ENCODE peak calls at places on chromosomes 6 and 20, in six cellular contexts. One of them, this sample, is unnamed.

GRCh38 chr6:168851460-168852103 is 402.1 kb downstream of the THBS2 start:
- DNase-seq in fibroblast of lung: no peak
- DNase-seq in cardiac muscle cell: peak; percentile 21
- DNase-seq in CD8-positive, alpha-beta T cell: no peak
- DNase-seq in breast epithelium: no peak
- DNase-seq in psoas muscle: no peak
- DNase-seq in this sample: no peak

GRCh38 chr6:71260205-71260604 is 28.4 kb upstream of the OGFRL1 start:
- DNase-seq in breast epithelium: no peak
- DNase-seq in cardiac muscle cell: no peak
- DNase-seq in psoas muscle: no peak
- DNase-seq in fibroblast of lung: no peak
- DNase-seq in CD8-positive, alpha-beta T cell: no peak
- DNase-seq in this sample: no peak

GRCh38 chr6:139161817-139162284 is 27.0 kb downstream of the HECA start:
- DNase-seq in fibroblast of lung: peak; percentile 19
- DNase-seq in psoas muscle: no peak
- DNase-seq in cardiac muscle cell: no peak
- DNase-seq in breast epithelium: no peak
- DNase-seq in CD8-positive, alpha-beta T cell: peak; percentile 66
- DNase-seq in this sample: no peak

GRCh38 chr20:37458761-37459160 is 62.3 kb upstream of the NNAT start:
- DNase-seq in CD8-positive, alpha-beta T cell: no peak
- DNase-seq in psoas muscle: no peak
- DNase-seq in fibroblast of lung: no peak
- DNase-seq in cardiac muscle cell: no peak
- DNase-seq in breast epithelium: no peak
- DNase-seq in this sample: no peak

GRCh38 chr6:129766959-129767728 is 57.2 kb upstream of the ARHGAP18 start:
- DNase-seq in psoas muscle: peak; percentile 21
- DNase-seq in breast epithelium: no peak
- DNase-seq in cardiac muscle cell: peak; percentile 57
- DNase-seq in CD8-positive, alpha-beta T cell: peak; percentile 49
- DNase-seq in fibroblast of lung: peak; percentile 82
- DNase-seq in this sample: peak; percentile 41

GRCh38 chr6:76697585-76697984 is 625.1 kb upstream of the IMPG1 start:
- DNase-seq in breast epithelium: no peak
- DNase-seq in CD8-positive, alpha-beta T cell: no peak
- DNase-seq in fibroblast of lung: peak; percentile 5
- DNase-seq in cardiac muscle cell: peak; percentile 45
- DNase-seq in psoas muscle: no peak
- DNase-seq in this sample: no peak

GRCh38 chr6:137589067-137589848 is 95.1 kb upstream of the OLIG3 start:
- DNase-seq in CD8-positive, alpha-beta T cell: peak; percentile 40
- DNase-seq in breast epithelium: peak; percentile 25
- DNase-seq in fibroblast of lung: peak; percentile 35
- DNase-seq in psoas muscle: no peak
- DNase-seq in cardiac muscle cell: peak; percentile 57
- DNase-seq in this sample: no peak

GRCh38 chr6:143806282-143807102 is 36.6 kb upstream of the LTV1 start:
- DNase-seq in cardiac muscle cell: peak; percentile 84
- DNase-seq in breast epithelium: no peak
- DNase-seq in psoas muscle: no peak
- DNase-seq in CD8-positive, alpha-beta T cell: no peak
- DNase-seq in fibroblast of lung: peak; percentile 84
- DNase-seq in this sample: no peak

GRCh38 chr20:19024296-19025035 is 188.0 kb upstream of the SLC24A3 start:
- DNase-seq in fibroblast of lung: no peak
- DNase-seq in CD8-positive, alpha-beta T cell: no peak
- DNase-seq in cardiac muscle cell: no peak
- DNase-seq in breast epithelium: no peak
- DNase-seq in psoas muscle: no peak
- DNase-seq in this sample: no peak

GRCh38 chr6:109008537-109008950 is 86.1 kb downstream of the SESN1 start:
- DNase-seq in CD8-positive, alpha-beta T cell: no peak
- DNase-seq in psoas muscle: no peak
- DNase-seq in fibroblast of lung: peak; percentile 50
- DNase-seq in cardiac muscle cell: peak; percentile 52
- DNase-seq in breast epithelium: no peak
- DNase-seq in this sample: no peak

GRCh38 chr6:75438186-75438880 is 55.3 kb downstream of the FILIP1 start:
- DNase-seq in breast epithelium: no peak
- DNase-seq in psoas muscle: no peak
- DNase-seq in CD8-positive, alpha-beta T cell: no peak
- DNase-seq in fibroblast of lung: no peak
- DNase-seq in cardiac muscle cell: peak; percentile 73
- DNase-seq in this sample: no peak

GRCh38 chr6:34159844-34160243 is 14.0 kb upstream of the GRM4 start:
- DNase-seq in fibroblast of lung: no peak
- DNase-seq in CD8-positive, alpha-beta T cell: no peak
- DNase-seq in cardiac muscle cell: no peak
- DNase-seq in breast epithelium: no peak
- DNase-seq in psoas muscle: no peak
- DNase-seq in this sample: no peak

GRCh38 chr20:52994184-52994970 is 22.2 kb downstream of the TSHZ2 start:
- DNase-seq in fibroblast of lung: no peak
- DNase-seq in breast epithelium: no peak
- DNase-seq in psoas muscle: no peak
- DNase-seq in CD8-positive, alpha-beta T cell: no peak
- DNase-seq in cardiac muscle cell: no peak
- DNase-seq in this sample: no peak

GRCh38 chr20:38034108-38034649 is 633 bp downstream of the RPRD1B start:
- DNase-seq in psoas muscle: no peak
- DNase-seq in fibroblast of lung: peak; percentile 3
- DNase-seq in CD8-positive, alpha-beta T cell: no peak
- DNase-seq in cardiac muscle cell: no peak
- DNase-seq in breast epithelium: no peak
- DNase-seq in this sample: no peak

GRCh38 chr20:18504479-18505060 is 3.2 kb upstream of the SEC23B start:
- DNase-seq in psoas muscle: peak; percentile 50
- DNase-seq in fibroblast of lung: peak; percentile 13
- DNase-seq in CD8-positive, alpha-beta T cell: no peak
- DNase-seq in breast epithelium: peak; percentile 47
- DNase-seq in cardiac muscle cell: peak; percentile 76
- DNase-seq in this sample: peak; percentile 39

GRCh38 chr6:32167761-32168262 is 3.4 kb downstream of the EGFL8 start:
- DNase-seq in fibroblast of lung: no peak
- DNase-seq in CD8-positive, alpha-beta T cell: no peak
- DNase-seq in psoas muscle: no peak
- DNase-seq in breast epithelium: no peak
- DNase-seq in cardiac muscle cell: peak; percentile 41
- DNase-seq in this sample: no peak

GRCh38 chr6:102407886-102408741 is 1014.6 kb downstream of the GRIK2 start:
- DNase-seq in cardiac muscle cell: no peak
- DNase-seq in breast epithelium: no peak
- DNase-seq in fibroblast of lung: no peak
- DNase-seq in CD8-positive, alpha-beta T cell: no peak
- DNase-seq in psoas muscle: no peak
- DNase-seq in this sample: no peak

GRCh38 chr20:14384411-14384810 is 47.0 kb upstream of the FLRT3 start:
- DNase-seq in fibroblast of lung: no peak
- DNase-seq in breast epithelium: no peak
- DNase-seq in cardiac muscle cell: no peak
- DNase-seq in CD8-positive, alpha-beta T cell: no peak
- DNase-seq in psoas muscle: no peak
- DNase-seq in this sample: no peak

GRCh38 chr6:155314773-155315515 is 660 bp upstream of the TFB1M start:
- DNase-seq in cardiac muscle cell: peak; percentile 92
- DNase-seq in breast epithelium: peak; percentile 34
- DNase-seq in psoas muscle: peak; percentile 59
- DNase-seq in fibroblast of lung: peak; percentile 80
- DNase-seq in CD8-positive, alpha-beta T cell: no peak
- DNase-seq in this sample: no peak

GRCh38 chr6:160386869-160387518 is 38.8 kb downstream of the SLC22A3 start:
- DNase-seq in fibroblast of lung: peak; percentile 9
- DNase-seq in psoas muscle: peak; percentile 63
- DNase-seq in CD8-positive, alpha-beta T cell: no peak
- DNase-seq in cardiac muscle cell: peak; percentile 35
- DNase-seq in breast epithelium: peak; percentile 24
- DNase-seq in this sample: no peak

GRCh38 chr6:7156666-7157278 is 49.0 kb downstream of the RREB1 start:
- DNase-seq in cardiac muscle cell: peak; percentile 67
- DNase-seq in psoas muscle: peak; percentile 43
- DNase-seq in fibroblast of lung: peak; percentile 87
- DNase-seq in breast epithelium: no peak
- DNase-seq in CD8-positive, alpha-beta T cell: no peak
- DNase-seq in this sample: no peak

GRCh38 chr6:82144852-82145332 is 102.7 kb downstream of the IBTK start:
- DNase-seq in CD8-positive, alpha-beta T cell: no peak
- DNase-seq in breast epithelium: peak; percentile 48
- DNase-seq in fibroblast of lung: peak; percentile 91
- DNase-seq in psoas muscle: peak; percentile 32
- DNase-seq in cardiac muscle cell: peak; percentile 79
- DNase-seq in this sample: no peak

GRCh38 chr6:139676718-139677117 is 302.3 kb upstream of the CITED2 start:
- DNase-seq in breast epithelium: no peak
- DNase-seq in cardiac muscle cell: no peak
- DNase-seq in CD8-positive, alpha-beta T cell: no peak
- DNase-seq in fibroblast of lung: no peak
- DNase-seq in psoas muscle: no peak
- DNase-seq in this sample: no peak

GRCh38 chr6:17311595-17312311 is 30.6 kb downstream of the RBM24 start:
- DNase-seq in breast epithelium: no peak
- DNase-seq in fibroblast of lung: peak; percentile 26
- DNase-seq in CD8-positive, alpha-beta T cell: no peak
- DNase-seq in psoas muscle: peak; percentile 64
- DNase-seq in cardiac muscle cell: peak; percentile 31
- DNase-seq in this sample: peak; percentile 1

GRCh38 chr6:16871047-16871446 is 109.8 kb upstream of the ATXN1 start:
- DNase-seq in psoas muscle: no peak
- DNase-seq in breast epithelium: no peak
- DNase-seq in cardiac muscle cell: no peak
- DNase-seq in CD8-positive, alpha-beta T cell: no peak
- DNase-seq in fibroblast of lung: no peak
- DNase-seq in this sample: no peak

GRCh38 chr6:134529921-134530320 is 212.0 kb upstream of the SGK1 start:
- DNase-seq in cardiac muscle cell: peak; percentile 47
- DNase-seq in breast epithelium: no peak
- DNase-seq in psoas muscle: no peak
- DNase-seq in CD8-positive, alpha-beta T cell: no peak
- DNase-seq in fibroblast of lung: peak; percentile 65
- DNase-seq in this sample: no peak

GRCh38 chr6:9139762-9140161 is 704.4 kb upstream of the SLC35B3 start:
- DNase-seq in breast epithelium: no peak
- DNase-seq in fibroblast of lung: peak; percentile 60
- DNase-seq in CD8-positive, alpha-beta T cell: no peak
- DNase-seq in cardiac muscle cell: no peak
- DNase-seq in psoas muscle: no peak
- DNase-seq in this sample: no peak

GRCh38 chr20:19952392-19952791 is 64.8 kb upstream of the NAA20 start:
- DNase-seq in fibroblast of lung: no peak
- DNase-seq in psoas muscle: no peak
- DNase-seq in cardiac muscle cell: no peak
- DNase-seq in CD8-positive, alpha-beta T cell: no peak
- DNase-seq in breast epithelium: no peak
- DNase-seq in this sample: no peak

GRCh38 chr20:56520180-56520579 is 4.4 kb upstream of the FAM209A start:
- DNase-seq in cardiac muscle cell: no peak
- DNase-seq in CD8-positive, alpha-beta T cell: no peak
- DNase-seq in breast epithelium: no peak
- DNase-seq in fibroblast of lung: no peak
- DNase-seq in psoas muscle: no peak
- DNase-seq in this sample: no peak

GRCh38 chr20:35849726-35850125 is 77.9 kb downstream of the PHF20 start:
- DNase-seq in fibroblast of lung: no peak
- DNase-seq in breast epithelium: no peak
- DNase-seq in cardiac muscle cell: no peak
- DNase-seq in CD8-positive, alpha-beta T cell: no peak
- DNase-seq in psoas muscle: no peak
- DNase-seq in this sample: no peak
- H3K27ac ChIP-seq in fibroblast of lung: no peak overlapping the region
- H3K27ac ChIP-seq in breast epithelium: no peak overlapping the region
- H3K27ac ChIP-seq in cardiac muscle cell: peak overlapping the region; percentile 48
- H3K27ac ChIP-seq in CD8-positive, alpha-beta T cell: no peak overlapping the region
- H3K27ac ChIP-seq in psoas muscle: peak overlapping the region; percentile 73
- H3K27ac ChIP-seq in this sample: no peak overlapping the region

DNA sequence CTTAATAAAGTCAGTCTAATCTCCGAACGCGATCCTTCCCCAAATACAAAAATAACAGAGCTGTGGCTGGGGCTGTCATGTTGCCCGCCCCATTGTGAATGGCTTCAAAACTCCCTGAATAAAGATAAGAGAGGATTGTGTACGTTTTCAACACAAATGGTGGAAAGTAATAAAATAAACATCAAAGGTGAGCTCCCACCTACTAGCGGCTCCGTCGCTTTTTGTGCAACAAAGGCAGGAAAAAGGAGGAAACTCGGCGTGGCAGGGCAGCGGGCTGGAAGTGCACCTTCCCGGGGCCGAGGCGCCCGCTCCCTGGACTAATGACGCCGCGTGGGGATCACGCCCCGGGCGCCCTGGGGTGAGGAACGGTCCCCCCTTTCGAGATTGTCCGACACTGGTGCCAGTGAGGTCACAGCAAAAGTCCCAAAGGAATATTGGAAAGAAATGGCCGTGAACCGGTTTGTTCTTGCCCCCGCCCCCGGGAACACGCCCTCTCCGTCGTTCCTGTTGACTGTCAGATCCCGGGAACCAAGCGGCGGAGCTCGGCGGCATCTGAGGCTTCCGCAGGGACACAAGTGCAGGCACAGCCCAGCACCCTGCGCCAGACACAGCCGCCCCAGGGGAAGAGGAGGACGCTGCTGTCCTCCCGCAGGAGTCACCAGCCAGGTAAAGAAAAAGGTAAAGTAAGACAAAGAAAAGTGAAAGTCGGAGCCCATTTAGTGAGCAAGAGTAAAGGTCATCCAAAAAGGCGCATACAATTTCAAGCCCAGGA is 1.1 kb upstream of the FOXQ1 start:
- DNase-seq in psoas muscle: no peak
- DNase-seq in CD8-positive, alpha-beta T cell: no peak
- DNase-seq in breast epithelium: peak; percentile 40
- DNase-seq in fibroblast of lung: no peak
- DNase-seq in cardiac muscle cell: no peak
- DNase-seq in this sample: no peak
- H3K27ac ChIP-seq in psoas muscle: no peak overlapping the region
- H3K27ac ChIP-seq in CD8-positive, alpha-beta T cell: no peak overlapping the region
- H3K27ac ChIP-seq in breast epithelium: peak overlapping the region; percentile 46
- H3K27ac ChIP-seq in fibroblast of lung: no peak overlapping the region
- H3K27ac ChIP-seq in cardiac muscle cell: no peak overlapping the region
- H3K27ac ChIP-seq in this sample: no peak overlapping the region

GRCh38 chr6:45956176-45956575 is 59.5 kb downstream of the CLIC5 start:
- DNase-seq in cardiac muscle cell: no peak
- DNase-seq in CD8-positive, alpha-beta T cell: no peak
- DNase-seq in fibroblast of lung: no peak
- DNase-seq in psoas muscle: no peak
- DNase-seq in breast epithelium: no peak
- DNase-seq in this sample: no peak
- H3K27ac ChIP-seq in cardiac muscle cell: no peak overlapping the region
- H3K27ac ChIP-seq in CD8-positive, alpha-beta T cell: no peak overlapping the region
- H3K27ac ChIP-seq in fibroblast of lung: no peak overlapping the region
- H3K27ac ChIP-seq in psoas muscle: peak overlapping the region; percentile 67
- H3K27ac ChIP-seq in breast epithelium: no peak overlapping the region
- H3K27ac ChIP-seq in this sample: no peak overlapping the region

DNA sequence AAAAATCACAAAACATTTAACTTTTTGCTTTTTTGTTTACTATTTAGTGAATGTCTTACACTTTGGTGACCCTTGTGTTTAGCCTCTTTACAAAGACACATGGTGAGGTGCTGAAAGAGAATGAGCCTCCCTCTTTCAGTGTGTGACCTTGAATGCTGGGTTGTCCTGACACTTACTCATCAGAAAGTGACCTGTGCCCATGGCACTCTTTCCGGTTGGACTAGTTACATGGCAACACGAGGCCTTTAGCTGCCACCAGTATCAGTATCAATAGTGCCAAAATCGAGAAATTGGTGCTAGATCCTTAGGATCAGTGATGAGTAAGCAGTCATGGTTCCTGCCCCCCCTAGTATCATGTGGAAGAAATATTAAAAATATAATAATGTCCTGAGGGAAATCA is 1.7 kb upstream of the RPL7L1 start:
- DNase-seq in breast epithelium: no peak
- DNase-seq in fibroblast of lung: no peak
- DNase-seq in CD8-positive, alpha-beta T cell: no peak
- DNase-seq in psoas muscle: no peak
- DNase-seq in cardiac muscle cell: no peak
- DNase-seq in this sample: no peak
- H3K27ac ChIP-seq in breast epithelium: no peak overlapping the region
- H3K27ac ChIP-seq in fibroblast of lung: no peak overlapping the region
- H3K27ac ChIP-seq in CD8-positive, alpha-beta T cell: no peak overlapping the region
- H3K27ac ChIP-seq in psoas muscle: peak overlapping the region; percentile 61
- H3K27ac ChIP-seq in cardiac muscle cell: no peak overlapping the region
- H3K27ac ChIP-seq in this sample: no peak overlapping the region

This sample was measured in caudate nucleus.